ENCODE peak calls at places on chromosomes 5 and 9, in five cellular contexts. T, S, L, Z and M are unnamed samples.

GRCh38 chr9:133737071-133737773 is 930 bp downstream of the SARDH start:
- DNase-seq in T (no peak), S (no peak), L (no peak), Z (no peak), M (no peak)

GRCh38 chr5:148808864-148809642 is 17.4 kb upstream of the ADRB2 start:
- DNase-seq in T (no peak), S (peak; percentile 58), L (peak; percentile 58), Z (no peak), M (no peak)

GRCh38 chr5:146073239-146073900 is 32.0 kb downstream of the PLAC8L1 start:
- DNase-seq in T (no peak), S (no peak), L (no peak), Z (no peak), M (peak; percentile 49)

GRCh38 chr9:134545213-134546211 is 96.1 kb upstream of the COL5A1 start:
- DNase-seq in T (no peak), S (no peak), L (no peak), Z (no peak), M (no peak)

GRCh38 chr9:113516840-113517577 is 53.5 kb downstream of the RGS3 start:
- DNase-seq in T (no peak), S (peak; percentile 98), L (no peak), Z (no peak), M (no peak)

GRCh38 chr5:143126121-143127019 is 277.1 kb downstream of the NR3C1 start:
- DNase-seq in T (no peak), S (peak; percentile 60), L (no peak), Z (no peak), M (no peak)

GRCh38 chr9:136995772-136996308 is 528 bp downstream of the CLIC3 start:
- DNase-seq in T (no peak), S (no peak), L (peak; percentile 45), Z (no peak), M (no peak)

GRCh38 chr5:121025671-121026070 is 561.6 kb downstream of the PRR16 start:
- DNase-seq in T (no peak), S (no peak), L (no peak), Z (no peak), M (no peak)

GRCh38 chr5:35898952-35899351 is 39.5 kb downstream of the CAPSL start:
- DNase-seq in T (no peak), S (no peak), L (no peak), Z (no peak), M (no peak)

GRCh38 chr9:70510157-70510770 is 95.8 kb upstream of the KLF9 start:
- DNase-seq in T (peak; percentile 12), S (no peak), L (peak; percentile 55), Z (peak; percentile 7), M (peak; percentile 65)

GRCh38 chr9:6944093-6944551 is 186.3 kb downstream of the KDM4C start:
- DNase-seq in T (no peak), S (no peak), L (no peak), Z (no peak), M (no peak)

GRCh38 chr5:160537940-160538339 is 116.3 kb downstream of the PTTG1 start:
- DNase-seq in T (no peak), S (no peak), L (no peak), Z (no peak), M (no peak)

GRCh38 chr5:55407059-55407684 is 99.4 kb downstream of the MTREX start:
- DNase-seq in T (peak; percentile 27), S (no peak), L (peak; percentile 20), Z (no peak), M (no peak)

GRCh38 chr5:78065663-78066062 is 228.8 kb downstream of the AP3B1 start:
- DNase-seq in T (no peak), S (no peak), L (peak; percentile 35), Z (no peak), M (peak; percentile 40)

DNA sequence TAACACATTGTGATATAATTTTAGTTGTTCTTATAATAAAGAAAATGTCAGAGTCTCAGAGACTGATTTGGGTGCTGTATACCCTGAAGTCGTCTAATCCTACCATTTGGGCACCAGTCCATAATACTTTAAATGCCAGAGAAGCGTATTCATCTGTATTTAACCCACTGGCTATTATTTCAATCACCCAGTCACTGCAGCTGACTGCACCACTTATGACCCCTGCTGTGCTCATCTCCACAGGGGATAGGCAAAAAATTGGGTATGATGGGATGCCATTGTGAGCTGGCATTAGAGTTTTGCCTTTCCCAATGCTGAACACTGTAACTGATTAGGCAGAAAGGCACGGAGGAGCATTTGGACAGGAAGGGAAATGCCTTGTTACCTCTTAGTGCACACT is 599.7 kb downstream of the CAAP1 start:
- DNase-seq in T (no peak), S (no peak), L (no peak), Z (no peak), M (no peak)
- TF ChIP-seq USF2 in T (no peak), S (no peak), L (no peak), Z (no peak), M (no peak)

DNA sequence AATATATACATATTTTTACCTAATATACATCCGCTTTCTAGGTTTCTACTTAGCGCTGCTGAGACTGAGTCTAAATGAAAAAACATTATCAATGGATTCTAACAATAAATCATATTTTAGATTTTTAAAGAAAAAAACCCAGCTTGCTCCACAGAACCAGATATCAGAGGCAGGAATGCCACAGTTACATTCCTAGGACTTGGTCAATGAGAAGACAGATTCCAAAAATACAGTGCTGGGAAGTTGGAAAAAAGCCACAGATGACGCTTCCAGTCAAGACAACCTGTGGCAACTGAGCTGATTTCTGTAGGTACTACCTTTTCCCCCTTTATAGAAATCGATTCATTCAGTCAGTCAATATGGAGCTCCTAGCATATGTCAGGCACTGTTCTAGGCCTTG is 589 bp upstream of the CCDC112 start:
- DNase-seq in T (no peak), S (no peak), L (no peak), Z (no peak), M (no peak)
- TF ChIP-seq ATF3 in T (no peak), S (no peak), L (no peak), Z (no peak), M (no peak)

GRCh38 chr5:88542786-88543185 is 274.1 kb upstream of the TMEM161B start:
- DNase-seq in T (no peak), S (no peak), L (no peak), Z (no peak), M (no peak)

GRCh38 chr5:88548136-88548535 is 279.5 kb upstream of the TMEM161B start:
- DNase-seq in T (no peak), S (no peak), L (no peak), Z (no peak), M (no peak)

GRCh38 chr5:88545348-88545747 is 276.7 kb upstream of the TMEM161B start:
- DNase-seq in T (no peak), S (no peak), L (no peak), Z (no peak), M (no peak)

GRCh38 chr5:88544131-88544530 is 275.5 kb upstream of the TMEM161B start:
- DNase-seq in T (no peak), S (no peak), L (no peak), Z (no peak), M (no peak)

DNA sequence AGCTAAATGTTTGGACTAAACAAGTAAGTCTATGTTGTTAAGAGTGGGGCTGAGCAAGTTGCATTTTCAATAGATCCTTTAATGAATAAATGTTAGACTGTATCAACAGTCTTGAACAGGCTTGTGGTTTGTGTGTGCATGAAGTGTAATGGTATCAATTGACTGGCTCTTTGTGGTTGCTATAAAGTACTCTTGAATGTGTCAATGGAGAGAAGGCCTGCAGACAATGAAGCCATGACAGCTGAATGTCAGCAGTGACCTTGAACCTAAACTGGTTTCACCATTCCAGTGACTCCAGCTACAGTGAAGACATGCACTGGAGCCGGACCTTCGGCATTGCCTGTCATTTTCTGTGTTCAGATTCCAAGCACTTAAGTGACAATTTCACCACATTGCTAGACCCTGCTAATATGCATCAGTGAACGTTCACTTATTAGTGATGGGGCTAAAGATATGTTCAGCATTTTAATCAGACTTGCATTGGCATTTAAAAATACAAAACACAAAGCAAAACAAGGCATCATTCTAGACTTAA is 276.0 kb upstream of the TMEM161B start:
- DNase-seq in T (no peak), S (no peak), L (no peak), Z (no peak), M (no peak)
- TF ChIP-seq USF2 in T (no peak), S (no peak), L (no peak), Z (no peak), M (no peak)

GRCh38 chr9:122325124-122325523 is 45.7 kb upstream of the PTGS1 start:
- DNase-seq in T (peak; percentile 79), S (no peak), L (no peak), Z (no peak), M (no peak)
- TF ChIP-seq ATF3 in T (no peak), S (no peak), L (no peak), Z (no peak), M (no peak)

DNA sequence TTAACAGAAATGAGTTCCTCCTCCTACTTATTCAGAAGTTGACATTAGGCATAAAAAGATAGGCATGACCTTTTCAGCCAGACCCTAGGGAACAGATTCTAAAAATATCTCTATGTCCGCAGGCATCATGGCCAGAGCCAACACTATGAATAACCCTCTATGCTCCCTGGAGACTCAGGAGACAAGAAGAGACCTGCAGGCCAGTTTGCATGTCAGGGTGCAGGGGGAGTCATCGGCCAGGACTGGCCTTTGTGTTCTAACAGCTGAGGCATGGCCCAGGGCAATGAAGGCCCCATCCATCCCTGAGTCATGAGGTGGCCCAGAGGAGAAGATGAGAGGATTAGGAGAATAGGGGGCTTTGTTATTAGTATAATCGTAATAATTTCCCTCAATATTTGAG is 93.8 kb downstream of the TMEM215 start:
- DNase-seq in T (no peak), S (no peak), L (no peak), Z (no peak), M (no peak)
- TF ChIP-seq USF2 in T (no peak), S (no peak), L (no peak), Z (no peak), M (no peak)

DNA sequence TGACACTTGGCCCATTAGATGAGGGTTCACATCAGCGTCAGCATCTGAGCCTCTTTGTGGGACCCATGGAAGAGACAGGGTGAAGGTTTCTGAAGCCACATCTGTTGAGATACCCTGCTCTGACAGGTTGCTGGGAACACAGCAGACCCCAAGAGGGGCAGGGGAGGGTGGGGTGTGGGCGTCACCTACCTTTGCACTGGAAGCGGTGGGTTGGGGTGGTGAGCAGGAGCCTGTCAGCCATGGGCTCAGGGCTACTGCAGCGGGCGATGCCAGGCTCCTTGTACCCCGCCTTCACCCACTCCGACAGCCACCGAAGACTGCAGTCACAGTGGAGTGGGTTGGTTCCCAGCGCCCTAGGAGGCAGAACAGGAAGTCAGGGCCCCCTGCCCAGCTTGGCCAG is 131.5 kb upstream of the PANK3 start:
- DNase-seq in T (no peak), S (no peak), L (no peak), Z (no peak), M (no peak)
- TF ChIP-seq ATF3 in T (no peak), S (no peak), L (no peak), Z (no peak), M (no peak)